ENCODE peak calls at places on chromosomes 7 and 10, in ten cellular contexts. One of them, this sample, is unnamed.

GRCh38 chr7:33854178-33854577 is 51.2 kb upstream of the BMPER start:
- DNase-seq in ovary: no peak
- DNase-seq in heart left ventricle: no peak
- DNase-seq in gastrocnemius medialis: no peak
- DNase-seq in Peyer's patch: no peak
- DNase-seq in breast epithelium: no peak
- DNase-seq in HepG2: no peak
- DNase-seq in adrenal gland: no peak
- DNase-seq in transverse colon: no peak
- DNase-seq in stomach: no peak
- DNase-seq in this sample: no peak

GRCh38 chr10:62726142-62726541 is 78.4 kb upstream of the ADO start:
- DNase-seq in breast epithelium: no peak
- DNase-seq in ovary: no peak
- DNase-seq in gastrocnemius medialis: no peak
- DNase-seq in transverse colon: no peak
- DNase-seq in heart left ventricle: no peak
- DNase-seq in adrenal gland: no peak
- DNase-seq in HepG2: no peak
- DNase-seq in stomach: no peak
- DNase-seq in Peyer's patch: no peak
- DNase-seq in this sample: no peak

GRCh38 chr7:154463794-154464193 is 411.6 kb downstream of the DPP6 start:
- DNase-seq in gastrocnemius medialis: no peak
- DNase-seq in transverse colon: no peak
- DNase-seq in HepG2: no peak
- DNase-seq in ovary: no peak
- DNase-seq in Peyer's patch: no peak
- DNase-seq in stomach: no peak
- DNase-seq in breast epithelium: no peak
- DNase-seq in heart left ventricle: no peak
- DNase-seq in adrenal gland: no peak
- DNase-seq in this sample: no peak

GRCh38 chr10:10500941-10501340 is 516.7 kb upstream of the CELF2 start:
- DNase-seq in breast epithelium: no peak
- DNase-seq in adrenal gland: no peak
- DNase-seq in HepG2: no peak
- DNase-seq in gastrocnemius medialis: no peak
- DNase-seq in heart left ventricle: no peak
- DNase-seq in transverse colon: no peak
- DNase-seq in ovary: no peak
- DNase-seq in stomach: no peak
- DNase-seq in Peyer's patch: no peak
- DNase-seq in this sample: no peak

GRCh38 chr7:20407585-20408466 is 77.1 kb downstream of the ITGB8 start:
- DNase-seq in Peyer's patch: no peak
- DNase-seq in gastrocnemius medialis: no peak
- DNase-seq in HepG2: no peak
- DNase-seq in heart left ventricle: peak; percentile 86
- DNase-seq in adrenal gland: peak; percentile 59
- DNase-seq in ovary: peak; percentile 45
- DNase-seq in breast epithelium: no peak
- DNase-seq in stomach: peak; percentile 36
- DNase-seq in transverse colon: no peak
- DNase-seq in this sample: no peak

GRCh38 chr10:126165865-126166264 is 222.4 kb downstream of the ADAM12 start:
- DNase-seq in breast epithelium: no peak
- DNase-seq in stomach: no peak
- DNase-seq in HepG2: no peak
- DNase-seq in Peyer's patch: no peak
- DNase-seq in adrenal gland: no peak
- DNase-seq in ovary: no peak
- DNase-seq in transverse colon: no peak
- DNase-seq in gastrocnemius medialis: no peak
- DNase-seq in heart left ventricle: no peak
- DNase-seq in this sample: no peak

GRCh38 chr7:155296788-155297516 is 726 bp upstream of the INSIG1 start:
- DNase-seq in transverse colon: peak; percentile 56
- DNase-seq in Peyer's patch: peak; percentile 85
- DNase-seq in ovary: peak; percentile 68
- DNase-seq in stomach: peak; percentile 58
- DNase-seq in breast epithelium: peak; percentile 61
- DNase-seq in HepG2: no peak
- DNase-seq in gastrocnemius medialis: peak; percentile 45
- DNase-seq in adrenal gland: peak; percentile 78
- DNase-seq in heart left ventricle: peak; percentile 74
- DNase-seq in this sample: peak; percentile 62

GRCh38 chr10:124741281-124741921 is 2.8 kb downstream of the FAM53B start:
- DNase-seq in HepG2: peak; percentile 80
- DNase-seq in heart left ventricle: peak; percentile 90
- DNase-seq in transverse colon: peak; percentile 91
- DNase-seq in breast epithelium: no peak
- DNase-seq in gastrocnemius medialis: peak; percentile 90
- DNase-seq in ovary: peak; percentile 92
- DNase-seq in adrenal gland: peak; percentile 92
- DNase-seq in stomach: peak; percentile 87
- DNase-seq in Peyer's patch: peak; percentile 96
- DNase-seq in this sample: peak; percentile 89

GRCh38 chr7:7768977-7769376 is 50.6 kb upstream of the RPA3 start:
- DNase-seq in adrenal gland: no peak
- DNase-seq in Peyer's patch: no peak
- DNase-seq in heart left ventricle: no peak
- DNase-seq in gastrocnemius medialis: no peak
- DNase-seq in stomach: no peak
- DNase-seq in breast epithelium: no peak
- DNase-seq in ovary: no peak
- DNase-seq in HepG2: no peak
- DNase-seq in transverse colon: no peak
- DNase-seq in this sample: no peak

GRCh38 chr7:39952378-39952777 is 2.3 kb downstream of the CDK13 start:
- DNase-seq in ovary: no peak
- DNase-seq in gastrocnemius medialis: no peak
- DNase-seq in adrenal gland: no peak
- DNase-seq in transverse colon: no peak
- DNase-seq in Peyer's patch: no peak
- DNase-seq in breast epithelium: no peak
- DNase-seq in HepG2: no peak
- DNase-seq in stomach: no peak
- DNase-seq in heart left ventricle: no peak
- DNase-seq in this sample: no peak

GRCh38 chr7:39952791-39953190 is 2.7 kb downstream of the CDK13 start:
- DNase-seq in breast epithelium: no peak
- DNase-seq in transverse colon: no peak
- DNase-seq in HepG2: no peak
- DNase-seq in heart left ventricle: no peak
- DNase-seq in ovary: no peak
- DNase-seq in gastrocnemius medialis: no peak
- DNase-seq in Peyer's patch: no peak
- DNase-seq in adrenal gland: no peak
- DNase-seq in stomach: no peak
- DNase-seq in this sample: no peak

GRCh38 chr7:39954694-39955093 is 4.6 kb downstream of the CDK13 start:
- DNase-seq in gastrocnemius medialis: no peak
- DNase-seq in ovary: no peak
- DNase-seq in breast epithelium: no peak
- DNase-seq in heart left ventricle: no peak
- DNase-seq in adrenal gland: no peak
- DNase-seq in HepG2: no peak
- DNase-seq in transverse colon: no peak
- DNase-seq in stomach: no peak
- DNase-seq in Peyer's patch: no peak
- DNase-seq in this sample: no peak

DNA sequence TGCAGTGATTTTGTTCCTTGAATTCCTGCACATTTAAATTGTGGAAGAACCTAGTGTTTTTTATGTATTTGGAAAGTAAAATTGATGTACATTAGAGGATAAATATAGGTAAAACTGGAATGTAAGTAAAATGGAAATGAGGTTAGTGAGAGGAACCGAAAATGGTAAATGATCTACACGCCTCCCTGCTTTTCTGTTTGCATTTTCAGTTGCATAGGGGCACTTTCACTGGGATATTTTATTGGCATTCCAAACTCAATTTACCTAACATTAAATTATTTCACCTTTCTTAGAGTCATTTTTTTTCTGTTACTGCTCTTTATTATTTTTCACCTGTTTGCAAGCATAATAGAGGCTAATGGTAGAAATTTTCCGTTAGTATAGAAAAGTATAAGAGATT is 8.0 kb downstream of the CDK13 start:
- DNase-seq in heart left ventricle: no peak
- DNase-seq in gastrocnemius medialis: no peak
- DNase-seq in Peyer's patch: no peak
- DNase-seq in ovary: no peak
- DNase-seq in transverse colon: no peak
- DNase-seq in adrenal gland: no peak
- DNase-seq in breast epithelium: no peak
- DNase-seq in stomach: no peak
- DNase-seq in HepG2: no peak
- DNase-seq in this sample: no peak
- H3K4me1 ChIP-seq in heart left ventricle: peaks cover 62% of the 10 kb centered on the region
- H3K4me1 ChIP-seq in gastrocnemius medialis: peaks cover 54% of the 10 kb centered on the region
- H3K4me1 ChIP-seq in Peyer's patch: peaks cover 3% of the 10 kb centered on the region
- H3K4me1 ChIP-seq in ovary: peaks cover 7% of the 10 kb centered on the region
- H3K4me1 ChIP-seq in transverse colon: peaks cover 15% of the 10 kb centered on the region
- H3K4me1 ChIP-seq in adrenal gland: peaks cover 59% of the 10 kb centered on the region
- H3K4me1 ChIP-seq in breast epithelium: peaks cover 14% of the 10 kb centered on the region
- H3K4me1 ChIP-seq in stomach: peaks cover 77% of the 10 kb centered on the region
- H3K4me1 ChIP-seq in HepG2: peaks cover 45% of the 10 kb centered on the region
- H3K4me1 ChIP-seq in this sample: peaks cover 11% of the 10 kb centered on the region

GRCh38 chr10:110871236-110872084 is at the start of gene PDCD4:
- DNase-seq in breast epithelium: peak; percentile 100
- DNase-seq in ovary: peak; percentile 100
- DNase-seq in stomach: peak; percentile 100
- DNase-seq in Peyer's patch: peak; percentile 100
- DNase-seq in HepG2: peak; percentile 94
- DNase-seq in adrenal gland: peak; percentile 99
- DNase-seq in gastrocnemius medialis: peak; percentile 98
- DNase-seq in heart left ventricle: peak; percentile 100
- DNase-seq in transverse colon: peak; percentile 100
- DNase-seq in this sample: peak; percentile 100

GRCh38 chr10:110873951-110874350 is 2.2 kb downstream of the PDCD4 start:
- DNase-seq in HepG2: no peak
- DNase-seq in heart left ventricle: no peak
- DNase-seq in adrenal gland: no peak
- DNase-seq in gastrocnemius medialis: no peak
- DNase-seq in stomach: no peak
- DNase-seq in ovary: no peak
- DNase-seq in Peyer's patch: no peak
- DNase-seq in transverse colon: no peak
- DNase-seq in breast epithelium: no peak
- DNase-seq in this sample: no peak

GRCh38 chr10:110870823-110871235 is 899 bp upstream of the PDCD4 start:
- DNase-seq in stomach: no peak
- DNase-seq in ovary: peak; percentile 46
- DNase-seq in breast epithelium: no peak
- DNase-seq in gastrocnemius medialis: no peak
- DNase-seq in transverse colon: no peak
- DNase-seq in heart left ventricle: no peak
- DNase-seq in adrenal gland: peak; percentile 23
- DNase-seq in Peyer's patch: no peak
- DNase-seq in HepG2: no peak
- DNase-seq in this sample: no peak

GRCh38 chr10:110872984-110873569 is 1.3 kb downstream of the PDCD4 start:
- DNase-seq in stomach: no peak
- DNase-seq in breast epithelium: no peak
- DNase-seq in ovary: no peak
- DNase-seq in Peyer's patch: no peak
- DNase-seq in gastrocnemius medialis: no peak
- DNase-seq in adrenal gland: no peak
- DNase-seq in HepG2: no peak
- DNase-seq in transverse colon: no peak
- DNase-seq in heart left ventricle: no peak
- DNase-seq in this sample: no peak

GRCh38 chr10:110872145-110872983 is 636 bp downstream of the PDCD4 start:
- DNase-seq in gastrocnemius medialis: peak; percentile 48
- DNase-seq in HepG2: peak; percentile 69
- DNase-seq in breast epithelium: peak; percentile 65
- DNase-seq in stomach: peak; percentile 62
- DNase-seq in Peyer's patch: peak; percentile 86
- DNase-seq in ovary: peak; percentile 80
- DNase-seq in heart left ventricle: peak; percentile 67
- DNase-seq in transverse colon: peak; percentile 75
- DNase-seq in adrenal gland: peak; percentile 85
- DNase-seq in this sample: peak; percentile 80
- TF ChIP-seq POLR2A in gastrocnemius medialis: peak; percentile 14
- TF ChIP-seq POLR2A in HepG2: peak; percentile 48
- TF ChIP-seq POLR2A in breast epithelium: no peak
- TF ChIP-seq POLR2A in stomach: no peak
- TF ChIP-seq POLR2A in Peyer's patch: no peak
- TF ChIP-seq POLR2A in ovary: no peak
- TF ChIP-seq POLR2A in heart left ventricle: no peak
- TF ChIP-seq POLR2A in transverse colon: no peak
- TF ChIP-seq POLR2A in adrenal gland: no peak
- TF ChIP-seq POLR2A in this sample: no peak

DNA sequence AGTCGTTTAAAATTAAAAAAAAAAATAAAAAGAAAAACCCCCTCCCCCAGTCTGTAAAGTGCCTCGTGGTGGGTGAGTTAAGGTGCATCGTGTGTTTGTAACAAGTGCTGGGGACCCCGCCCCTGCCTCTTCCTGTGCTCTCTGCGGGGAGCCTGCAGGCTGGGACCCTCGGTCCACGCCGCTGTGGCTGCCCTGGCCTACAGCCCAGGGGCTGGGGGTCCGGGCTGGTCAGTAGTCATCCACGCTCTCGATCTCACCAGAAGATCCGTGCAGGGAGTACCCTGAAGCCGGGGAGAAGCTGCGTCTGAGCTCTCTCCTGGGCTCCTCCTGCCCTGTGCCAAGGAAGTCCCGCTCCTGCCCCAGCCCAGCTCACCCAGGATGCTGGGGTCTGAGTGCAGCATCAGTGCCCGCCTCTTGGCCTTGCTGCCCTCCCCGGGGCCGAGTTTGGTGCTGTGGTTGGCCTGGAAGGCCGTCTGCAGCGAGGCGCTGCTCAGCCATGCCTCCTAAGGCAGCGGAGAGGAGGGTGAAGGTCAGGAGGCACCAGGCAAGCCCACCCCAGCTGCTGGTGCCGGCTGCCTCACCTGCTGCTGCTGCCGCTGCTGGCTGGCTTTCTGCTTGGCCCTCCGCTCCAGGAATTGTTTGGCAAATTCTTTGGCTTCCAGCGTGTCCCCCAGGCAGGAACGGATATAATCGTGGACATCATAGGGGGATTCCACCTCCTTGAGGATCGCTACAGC is 8.1 kb downstream of the GNB2 start:
- DNase-seq in gastrocnemius medialis: no peak
- DNase-seq in stomach: no peak
- DNase-seq in HepG2: no peak
- DNase-seq in adrenal gland: no peak
- DNase-seq in Peyer's patch: no peak
- DNase-seq in breast epithelium: no peak
- DNase-seq in heart left ventricle: no peak
- DNase-seq in ovary: peak; percentile 27
- DNase-seq in transverse colon: peak; percentile 6
- DNase-seq in this sample: peak; percentile 19
- H3K36me3 ChIP-seq in gastrocnemius medialis: no peaks in the 10 kb centered on the region
- H3K36me3 ChIP-seq in stomach: peaks cover 79% of the 10 kb centered on the region
- H3K36me3 ChIP-seq in HepG2: peaks cover 46% of the 10 kb centered on the region
- H3K36me3 ChIP-seq in adrenal gland: no peaks in the 10 kb centered on the region
- H3K36me3 ChIP-seq in Peyer's patch: peaks cover 100% of the 10 kb centered on the region
- H3K36me3 ChIP-seq in breast epithelium: peaks cover 29% of the 10 kb centered on the region
- H3K36me3 ChIP-seq in heart left ventricle: peaks cover 20% of the 10 kb centered on the region
- H3K36me3 ChIP-seq in ovary: no peaks in the 10 kb centered on the region
- H3K36me3 ChIP-seq in transverse colon: no peaks in the 10 kb centered on the region
- H3K36me3 ChIP-seq in this sample: no peaks in the 10 kb centered on the region

GRCh38 chr10:44984671-44985101 is 6.1 kb upstream of the DEPP1 start:
- DNase-seq in adrenal gland: no peak
- DNase-seq in stomach: no peak
- DNase-seq in Peyer's patch: peak; percentile 18
- DNase-seq in breast epithelium: no peak
- DNase-seq in HepG2: no peak
- DNase-seq in ovary: peak; percentile 18
- DNase-seq in heart left ventricle: peak; percentile 38
- DNase-seq in transverse colon: no peak
- DNase-seq in gastrocnemius medialis: no peak
- DNase-seq in this sample: no peak
- H3K4me1 ChIP-seq in adrenal gland: peaks cover 38% of the 10 kb centered on the region
- H3K4me1 ChIP-seq in stomach: peaks cover 32% of the 10 kb centered on the region
- H3K4me1 ChIP-seq in Peyer's patch: no peaks in the 10 kb centered on the region
- H3K4me1 ChIP-seq in breast epithelium: peaks cover 14% of the 10 kb centered on the region
- H3K4me1 ChIP-seq in HepG2: peaks cover 63% of the 10 kb centered on the region
- H3K4me1 ChIP-seq in ovary: peaks cover 42% of the 10 kb centered on the region
- H3K4me1 ChIP-seq in heart left ventricle: peaks cover 71% of the 10 kb centered on the region
- H3K4me1 ChIP-seq in transverse colon: peaks cover 25% of the 10 kb centered on the region
- H3K4me1 ChIP-seq in gastrocnemius medialis: peaks cover 38% of the 10 kb centered on the region
- H3K4me1 ChIP-seq in this sample: peaks cover 1% of the 10 kb centered on the region